ENCODE peak calls at places on chromosomes 12 and 14, in seven cellular contexts. I, W, P, C, Y, R and K are unnamed samples.

GRCh38 chr12:86194721-86195120 is 61.5 kb downstream of the MGAT4C start:
- DNase-seq in I (no peak), W (no peak), P (no peak), C (no peak), Y (no peak), R (no peak), K (no peak)

GRCh38 chr12:41167701-41168100 is 20.4 kb upstream of the PDZRN4 start:
- DNase-seq in I (no peak), W (no peak), P (no peak), C (no peak), Y (no peak), R (no peak), K (no peak)

GRCh38 chr14:65637780-65638179 is 225.2 kb downstream of the FUT8 start:
- DNase-seq in I (no peak), W (no peak), P (no peak), C (no peak), Y (no peak), R (no peak), K (peak)

GRCh38 chr14:105420141-105420975 is 731 bp downstream of the MTA1 start:
- DNase-seq in I (no peak), W (no peak), P (no peak), C (no peak), Y (no peak), R (no peak), K (no peak)

GRCh38 chr12:20472089-20472488 is 103.8 kb downstream of the PDE3A start:
- DNase-seq in I (no peak), W (no peak), P (no peak), C (no peak), Y (no peak), R (no peak), K (no peak)

GRCh38 chr12:123916729-123917128 is 55.9 kb downstream of the CCDC92 start:
- DNase-seq in I (no peak), W (no peak), P (no peak), C (no peak), Y (no peak), R (no peak), K (peak)

GRCh38 chr14:99809376-99809775 is 16.2 kb downstream of the EML1 start:
- DNase-seq in I (no peak), W (peak), P (no peak), C (peak), Y (peak), R (no peak), K (no peak)

GRCh38 chr14:86654558-86655184 is 1124.7 kb downstream of the FLRT2 start:
- DNase-seq in I (no peak), W (peak), P (peak), C (peak), Y (no peak), R (no peak), K (no peak)